ENCODE peak calls at places on chromosomes 2 and 18, in nine cellular contexts. H is activated CD4-positive, alpha-beta T cell treated with anti-CD3 and anti-CD28 coated beads for 1 hour; X is activated CD8-positive, alpha-beta memory T cell treated with anti-CD3 and anti-CD28 coated beads for 48 hours; K is activated T-helper 1 cell treated with Interleukin-2 at 50 U/mL for 16 hours; I is cerebellar cortex; U is substantia nigra; T is AG09309; M is HEK293T; P is skeletal muscle cell. D is an unnamed sample.

GRCh38 chr2:48433682-48434081 is 96.3 kb upstream of the STON1 start:
- DNase-seq in M (no peak), K (no peak), I (no peak), X (no peak), P (no peak), T (no peak), H (no peak), U (peak; percentile 56), D (no peak)

GRCh38 chr2:121182520-121182919 is 102.5 kb downstream of the TFCP2L1 start:
- DNase-seq in I (no peak), K (no peak), P (no peak), T (no peak), X (no peak), U (no peak), H (no peak), M (no peak), D (no peak)

GRCh38 chr2:84776011-84776410 is 104.9 kb downstream of the TRABD2A start:
- DNase-seq in P (no peak), M (no peak), I (no peak), T (no peak), K (no peak), H (no peak), U (no peak), X (no peak), D (no peak)

GRCh38 chr2:159128191-159128590 is 158.3 kb downstream of the WDSUB1 start:
- DNase-seq in U (no peak), K (no peak), T (no peak), P (no peak), H (no peak), I (no peak), M (no peak), X (no peak), D (no peak)

GRCh38 chr2:107585851-107586250 is 240.8 kb upstream of the RGPD4 start:
- DNase-seq in H (no peak), M (no peak), P (no peak), I (no peak), X (no peak), K (no peak), T (no peak), U (no peak), D (no peak)

GRCh38 chr2:127155901-127156300 is 48.9 kb upstream of the BIN1 start:
- DNase-seq in H (no peak), I (no peak), T (no peak), M (peak; percentile 8), P (peak; percentile 48), K (no peak), X (no peak), U (no peak), D (no peak)

GRCh38 chr2:43169091-43169936 is 57.1 kb downstream of the ZFP36L2 start:
- DNase-seq in I (no peak), M (no peak), U (no peak), P (no peak), X (no peak), K (no peak), H (no peak), T (no peak), D (peak; percentile 46)

GRCh38 chr18:67467188-67467587 is 49.3 kb downstream of the DSEL start:
- DNase-seq in T (no peak), P (no peak), X (no peak), I (peak; percentile 5), K (no peak), H (no peak), U (no peak), M (no peak), D (no peak)

GRCh38 chr2:10790228-10790973 is 22.2 kb downstream of the PDIA6 start:
- DNase-seq in X (no peak), I (no peak), K (no peak), T (no peak), H (no peak), U (no peak), P (no peak), M (no peak), D (peak; percentile 68)